ENCODE peak calls at places on chromosomes 7 and 10, in five cellular contexts. R is IMR-90, G is H9, I is neuronal stem cell, Q is H1. E is an unnamed sample.

GRCh38 chr7:194257-194995 is 2.1 kb downstream of the FAM20C start:
- DNase-seq in Q (no peak), I (no peak), R (peak), G (peak), E (peak)

GRCh38 chr7:1114505-1114904 is 26.6 kb downstream of the GPER1 start:
- DNase-seq in G (no peak), R (no peak), Q (no peak), I (no peak), E (no peak)

GRCh38 chr10:112379635-112380296 is 5.8 kb downstream of the ACSL5 start:
- DNase-seq in R (peak), I (no peak), G (no peak), Q (no peak), E (peak)

GRCh38 chr10:15353471-15353870 is 17.6 kb downstream of the FAM171A1 start:
- DNase-seq in I (no peak), Q (no peak), G (no peak), R (no peak), E (no peak)

GRCh38 chr7:20287317-20287716 is 43.4 kb upstream of the ITGB8 start:
- DNase-seq in Q (no peak), R (no peak), I (no peak), G (no peak), E (no peak)

GRCh38 chr7:125057974-125058373 is 128.3 kb upstream of the POT1 start:
- DNase-seq in G (no peak), I (no peak), Q (no peak), R (no peak), E (no peak)

GRCh38 chr7:156504687-156505545 is 135.7 kb upstream of the RNF32 start:
- DNase-seq in Q (no peak), I (no peak), R (no peak), G (no peak), E (no peak)

GRCh38 chr10:132178885-132179545 is 7.7 kb upstream of the DPYSL4 start:
- DNase-seq in Q (no peak), R (no peak), I (no peak), G (no peak), E (no peak)

GRCh38 chr10:125886914-125887512 is 5.9 kb upstream of the DHX32 start:
- DNase-seq in G (no peak), Q (no peak), I (no peak), R (no peak), E (no peak)

GRCh38 chr10:15781381-15781960 is 61.7 kb upstream of the ITGA8 start:
- DNase-seq in I (no peak), Q (no peak), G (no peak), R (no peak), E (no peak)

GRCh38 chr7:138158739-138159528 is 82.7 kb downstream of the AKR1D1 start:
- DNase-seq in Q (no peak), G (no peak), R (no peak), I (no peak), E (no peak)

GRCh38 chr10:114138581-114138980 is 35.4 kb downstream of the CCDC186 start:
- DNase-seq in R (no peak), G (no peak), I (no peak), Q (no peak), E (no peak)

GRCh38 chr7:107622429-107622828 is 38.2 kb upstream of the SLC26A4 start:
- DNase-seq in G (no peak), R (peak), Q (no peak), I (no peak), E (peak)

GRCh38 chr10:70448236-70448635 is 6.8 kb upstream of the NODAL start:
- DNase-seq in Q (no peak), I (no peak), R (no peak), G (no peak), E (no peak)

GRCh38 chr7:27192546-27193334 is 7.2 kb downstream of the HOXA13 start:
- DNase-seq in R (no peak), G (peak), I (no peak), Q (no peak), E (no peak)

GRCh38 chr7:71173955-71174354 is 42.0 kb downstream of the GALNT17 start:
- DNase-seq in R (no peak), G (no peak), Q (no peak), I (no peak), E (no peak)

GRCh38 chr7:7969306-7970112 is 913 bp downstream of the GLCCI1 start:
- DNase-seq in I (peak), Q (no peak), G (peak), R (peak), E (peak)

GRCh38 chr7:22240904-22241571 is 115.9 kb downstream of the RAPGEF5 start:
- DNase-seq in G (no peak), I (no peak), Q (no peak), R (no peak), E (no peak)

GRCh38 chr10:34713875-34714274 is 101.2 kb downstream of the PARD3 start:
- DNase-seq in I (no peak), Q (no peak), R (peak), G (no peak), E (peak)

GRCh38 chr7:158421394-158421793 is 166.2 kb downstream of the PTPRN2 start:
- DNase-seq in Q (no peak), R (no peak), I (no peak), G (no peak), E (no peak)

GRCh38 chr10:5656737-5657579 is 9.4 kb downstream of the ASB13 start:
- DNase-seq in G (no peak), I (no peak), Q (no peak), R (no peak), E (no peak)

GRCh38 chr10:98246911-98247820 is 20.8 kb downstream of the LOXL4 start:
- DNase-seq in G (no peak), I (no peak), Q (no peak), R (peak), E (peak)

GRCh38 chr7:77538908-77539212 is 1.8 kb downstream of the PTPN12 start:
- DNase-seq in Q (no peak), G (no peak), I (no peak), R (no peak), E (no peak)

GRCh38 chr7:5758753-5759330 is 22.6 kb downstream of the RNF216 start:
- DNase-seq in R (no peak), G (no peak), Q (no peak), I (no peak), E (no peak)

GRCh38 chr10:11115337-11115736 is 97.7 kb downstream of the CELF2 start:
- DNase-seq in Q (no peak), I (no peak), R (no peak), G (no peak), E (no peak)

GRCh38 chr7:102294589-102294988 is 7.9 kb downstream of the SH2B2 start:
- DNase-seq in I (no peak), Q (no peak), G (no peak), R (no peak), E (no peak)
- H2BK5ac ChIP-seq in I (peak), Q (peak), G (no peak), R (no peak), E (no peak)

GRCh38 chr10:128596906-128597305 is 470.7 kb upstream of the MKI67 start:
- DNase-seq in I (no peak), G (no peak), R (no peak), Q (no peak), E (no peak)
- H4K91ac ChIP-seq in I (no peak), G (no peak), R (no peak), Q (no peak), E (no peak)

DNA sequence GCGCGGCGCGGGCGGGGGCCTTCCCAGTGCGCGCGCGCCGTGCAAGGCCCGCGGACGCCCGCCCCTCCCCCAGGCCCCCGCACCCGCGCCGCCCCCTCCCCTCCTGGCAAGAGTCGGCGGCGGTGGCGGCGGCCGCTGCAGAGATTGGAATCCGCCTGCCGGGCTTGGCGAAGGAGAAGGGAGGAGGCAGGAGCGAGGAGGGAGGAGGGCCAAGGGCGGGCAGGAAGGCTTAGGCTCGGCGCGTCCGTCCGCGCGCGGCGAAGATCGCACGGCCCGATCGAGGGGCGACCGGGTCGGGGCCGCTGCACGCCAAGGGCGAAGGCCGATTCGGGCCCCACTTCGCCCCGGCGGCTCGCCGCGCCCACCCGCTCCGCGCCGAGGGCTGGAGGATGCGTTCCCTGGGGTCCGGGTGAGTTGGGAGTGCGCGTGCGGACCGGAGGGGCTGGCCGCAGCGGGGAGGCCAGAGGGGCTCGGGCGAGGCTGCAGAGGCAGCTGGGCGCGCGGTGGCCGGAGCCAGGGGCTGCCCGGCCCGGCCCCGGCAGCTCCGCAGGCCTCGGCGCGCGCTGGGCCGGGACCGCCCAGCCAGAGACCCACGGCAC is at the start of gene BMPR1A:
- DNase-seq in R (peak), I (peak), Q (no peak), G (peak), E (no peak)
- H2BK15ac ChIP-seq in R (peak), I (peak), Q (no peak), G (no peak), E (peak)

GRCh38 chr10:103802637-103803353 is 52.6 kb downstream of the SH3PXD2A start:
- DNase-seq in G (no peak), I (no peak), R (no peak), Q (no peak), E (no peak)
- H2BK5ac ChIP-seq in G (no peak), I (no peak), R (no peak), Q (no peak), E (no peak)

DNA sequence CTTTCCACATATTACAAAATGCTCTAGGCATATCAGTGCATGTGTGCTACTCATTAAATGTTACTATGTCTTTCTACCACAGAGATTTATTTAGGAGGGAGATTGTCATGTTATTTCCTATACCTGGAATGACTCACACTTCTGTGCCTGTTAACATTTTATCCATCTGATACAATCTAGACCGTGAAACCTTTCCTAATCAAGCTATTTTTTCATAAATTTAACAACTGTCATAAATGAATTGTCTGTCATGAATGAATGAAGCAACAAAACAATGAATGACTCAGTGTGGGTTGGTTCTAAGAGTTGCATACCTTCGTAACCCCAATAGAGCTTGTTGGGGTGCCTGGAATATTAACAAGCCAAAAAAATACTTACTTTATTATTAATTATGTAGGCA is 554.3 kb downstream of the GRM8 start:
- DNase-seq in Q (no peak), G (no peak), R (no peak), I (no peak), E (no peak)
- H4K91ac ChIP-seq in Q (no peak), G (no peak), R (no peak), I (no peak), E (no peak)

GRCh38 chr10:8037199-8037801 is 17.2 kb upstream of the GATA3 start:
- DNase-seq in G (no peak), Q (no peak), I (peak), R (no peak), E (no peak)
- H2BK15ac ChIP-seq in G (no peak), Q (no peak), I (no peak), R (no peak), E (no peak)

GRCh38 chr7:92246363-92247101 is 758 bp downstream of the ANKIB1 start:
- DNase-seq in R (peak), Q (no peak), I (no peak), G (peak), E (peak)
- H2BK5ac ChIP-seq in R (peak), Q (peak), I (peak), G (no peak), E (no peak)

DNA sequence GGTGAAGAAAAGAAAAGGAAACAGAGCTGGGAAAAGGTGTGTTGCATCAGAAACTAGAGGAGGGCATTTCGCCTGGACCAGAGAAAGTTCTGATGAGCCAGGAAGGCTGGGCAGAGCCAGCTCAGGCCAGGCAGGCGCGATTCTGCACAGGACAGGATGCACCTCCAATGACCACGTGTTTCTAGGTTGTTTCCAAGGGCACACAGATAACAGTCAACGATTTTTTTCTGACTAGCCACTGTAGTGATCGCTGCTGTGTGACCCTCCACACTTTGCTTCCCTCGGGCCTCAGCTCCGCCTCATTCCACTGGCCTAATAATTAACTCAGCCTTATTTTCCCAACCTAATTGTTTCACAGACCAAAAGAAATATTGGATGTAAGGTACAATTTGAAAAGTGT is 291.2 kb upstream of the C7orf33 start:
- DNase-seq in I (no peak), Q (no peak), R (no peak), G (no peak), E (no peak)
- H4K91ac ChIP-seq in I (no peak), Q (peak), R (no peak), G (no peak), E (peak)

DNA sequence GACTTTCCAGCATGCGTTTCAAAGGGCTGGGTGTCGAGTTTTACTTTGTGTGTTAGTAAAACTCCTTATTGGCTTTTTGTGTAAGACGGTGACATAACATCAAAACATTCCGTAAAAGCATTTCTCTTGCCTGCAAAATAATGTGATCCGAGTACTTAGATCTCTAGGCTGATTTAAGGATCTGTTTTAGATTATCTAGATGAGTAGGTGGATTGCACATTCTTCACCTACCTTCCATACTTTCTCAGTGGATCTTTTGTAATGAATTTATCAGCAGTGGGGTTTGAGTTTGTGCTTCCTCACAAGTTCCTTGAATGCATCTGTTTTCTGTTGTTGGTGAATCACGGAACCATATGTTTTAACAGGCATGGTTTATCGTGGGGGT is 7.6 kb downstream of the RABGEF1 start:
- DNase-seq in R (no peak), Q (no peak), G (no peak), I (peak), E (no peak)
- H2BK15ac ChIP-seq in R (no peak), Q (no peak), G (no peak), I (no peak), E (no peak)

E was measured in mesenchymal stem cell.